ENCODE peak calls at places on chromosomes 3 and 15, in seven cellular contexts. B is uterus, I is gastrocnemius medialis, V is thoracic aorta, P is cardiac muscle cell, Z is colonic mucosa, A is stomach. J is an unnamed sample.

GRCh38 chr3:37852097-37852496 is 9.6 kb upstream of the CTDSPL start:
- DNase-seq in B (no peak), I (no peak), V (no peak), P (no peak), Z (no peak), A (no peak), J (no peak)

GRCh38 chr3:108124337-108125150 is 33.7 kb upstream of the CD47 start:
- DNase-seq in B (no peak), I (no peak), V (no peak), P (no peak), Z (no peak), A (no peak), J (no peak)

GRCh38 chr3:69451594-69451993 is 65.7 kb upstream of the FRMD4B start:
- DNase-seq in B (no peak), I (no peak), V (no peak), P (peak; percentile 14), Z (no peak), A (no peak), J (no peak)

GRCh38 chr3:183370391-183370790 is 58.0 kb downstream of the MCF2L2 start:
- DNase-seq in B (no peak), I (no peak), V (no peak), P (no peak), Z (no peak), A (no peak), J (no peak)

GRCh38 chr3:136171097-136171542 is 25.0 kb downstream of the MSL2 start:
- DNase-seq in B (no peak), I (no peak), V (no peak), P (no peak), Z (no peak), A (no peak), J (no peak)

GRCh38 chr15:59138243-59138642 is 33.3 kb downstream of the CCNB2 start:
- DNase-seq in B (peak; percentile 20), I (no peak), V (no peak), P (peak; percentile 44), Z (peak; percentile 48), A (peak; percentile 50), J (no peak)

GRCh38 chr3:138774529-138775253 is 60.0 kb downstream of the PIK3CB start:
- DNase-seq in B (peak; percentile 31), I (peak; percentile 89), V (peak; percentile 78), P (peak; percentile 1), Z (peak; percentile 63), A (peak; percentile 60), J (peak; percentile 62)

GRCh38 chr3:55698826-55699225 is 211.7 kb upstream of the WNT5A start:
- DNase-seq in B (no peak), I (no peak), V (no peak), P (no peak), Z (no peak), A (no peak), J (no peak)

GRCh38 chr15:22963546-22964125 is 16.5 kb downstream of the CYFIP1 start:
- DNase-seq in B (no peak), I (no peak), V (no peak), P (no peak), Z (no peak), A (no peak), J (no peak)

GRCh38 chr15:95864467-95864886 is 466.0 kb upstream of the NR2F2 start:
- DNase-seq in B (peak; percentile 49), I (no peak), V (no peak), P (no peak), Z (no peak), A (no peak), J (no peak)

GRCh38 chr3:192802957-192803899 is 75.9 kb upstream of the FGF12 start:
- DNase-seq in B (no peak), I (no peak), V (no peak), P (peak; percentile 55), Z (no peak), A (no peak), J (no peak)

GRCh38 chr3:71498543-71498942 is 85.0 kb downstream of the FOXP1 start:
- DNase-seq in B (no peak), I (no peak), V (no peak), P (no peak), Z (no peak), A (no peak), J (no peak)

GRCh38 chr3:179732661-179733348 is 80.0 kb downstream of the USP13 start:
- DNase-seq in B (no peak), I (peak; percentile 84), V (no peak), P (no peak), Z (no peak), A (no peak), J (peak; percentile 86)

GRCh38 chr3:149563114-149563513 is 88.6 kb downstream of the TM4SF4 start:
- DNase-seq in B (no peak), I (no peak), V (no peak), P (no peak), Z (no peak), A (no peak), J (no peak)

GRCh38 chr15:101126618-101127502 is 125.0 kb downstream of the CHSY1 start:
- DNase-seq in B (no peak), I (no peak), V (no peak), P (no peak), Z (no peak), A (no peak), J (no peak)

GRCh38 chr3:151446002-151446340 is 14.9 kb downstream of the IGSF10 start:
- DNase-seq in B (no peak), I (no peak), V (no peak), P (no peak), Z (no peak), A (no peak), J (no peak)

GRCh38 chr3:147387550-147388394 is 18.6 kb downstream of the ZIC4 start:
- DNase-seq in B (no peak), I (no peak), V (no peak), P (no peak), Z (no peak), A (no peak), J (no peak)

GRCh38 chr15:40925495-40925862 is 3.7 kb upstream of the DLL4 start:
- DNase-seq in B (no peak), I (no peak), V (no peak), P (no peak), Z (peak; percentile 46), A (no peak), J (no peak)

GRCh38 chr15:55774113-55774970 is 31.4 kb upstream of the PRTG start:
- DNase-seq in B (peak; percentile 32), I (no peak), V (no peak), P (peak; percentile 58), Z (peak; percentile 55), A (peak; percentile 29), J (peak; percentile 9)

GRCh38 chr3:149529099-149529498 is 54.6 kb downstream of the TM4SF4 start:
- DNase-seq in B (no peak), I (no peak), V (no peak), P (no peak), Z (no peak), A (no peak), J (no peak)

GRCh38 chr3:128706171-128706570 is 19.8 kb upstream of the RAB7A start:
- DNase-seq in B (no peak), I (no peak), V (no peak), P (no peak), Z (no peak), A (no peak), J (no peak)

GRCh38 chr15:45587861-45588170 is 637 bp downstream of the BLOC1S6 start:
- DNase-seq in B (no peak), I (no peak), V (no peak), P (no peak), Z (no peak), A (no peak), J (no peak)

GRCh38 chr15:89243046-89243690 is 611 bp upstream of the FANCI start:
- DNase-seq in B (peak; percentile 43), I (no peak), V (no peak), P (no peak), Z (no peak), A (no peak), J (no peak)

GRCh38 chr3:56468184-56469106 is at the start of gene ERC2:
- DNase-seq in B (peak; percentile 14), I (no peak), V (no peak), P (peak; percentile 93), Z (peak; percentile 52), A (peak; percentile 41), J (peak; percentile 11)

GRCh38 chr15:63598467-63599400 is 1.5 kb downstream of the FBXL22 start:
- DNase-seq in B (peak; percentile 56), I (no peak), V (no peak), P (peak; percentile 76), Z (peak; percentile 81), A (peak; percentile 70), J (peak; percentile 47)

GRCh38 chr3:116051040-116051439 is 394.2 kb downstream of the LSAMP start:
- DNase-seq in B (no peak), I (no peak), V (no peak), P (peak; percentile 15), Z (no peak), A (no peak), J (no peak)

GRCh38 chr3:128324911-128325592 is 141.6 kb downstream of the DNAJB8 start:
- DNase-seq in B (no peak), I (no peak), V (no peak), P (no peak), Z (peak; percentile 18), A (peak; percentile 15), J (no peak)

GRCh38 chr3:42061711-42062408 is 29.3 kb upstream of the TRAK1 start:
- DNase-seq in B (peak; percentile 74), I (peak; percentile 88), V (peak; percentile 65), P (peak; percentile 24), Z (peak; percentile 71), A (peak; percentile 38), J (peak; percentile 92)

GRCh38 chr3:44511238-44511567 is 33.7 kb upstream of the ZNF445 start:
- DNase-seq in B (no peak), I (no peak), V (no peak), P (peak; percentile 1), Z (peak; percentile 28), A (no peak), J (no peak)

GRCh38 chr3:160885791-160886286 is 129.8 kb downstream of the PPM1L start:
- DNase-seq in B (peak; percentile 74), I (peak; percentile 97), V (no peak), P (peak; percentile 68), Z (peak; percentile 60), A (peak; percentile 44), J (peak; percentile 84)

GRCh38 chr3:132592211-132592610 is 4.9 kb upstream of the ACKR4 start:
- DNase-seq in B (no peak), I (no peak), V (no peak), P (no peak), Z (no peak), A (no peak), J (no peak)
- H3K27ac ChIP-seq in B (peak overlapping the region; percentile 72), I (no peak overlapping the region), V (no peak overlapping the region), P (no peak overlapping the region), Z (no peak overlapping the region), A (no peak overlapping the region), J (no peak overlapping the region)

GRCh38 chr15:92053727-92054316 is 200.3 kb downstream of the SLCO3A1 start:
- DNase-seq in B (no peak), I (no peak), V (no peak), P (no peak), Z (no peak), A (no peak), J (no peak)
- TF ChIP-seq CTCF in B (no peak), I (no peak), V (peak; percentile 25), P (peak; percentile 43), Z (no peak), A (no peak), J (peak; percentile 14)

GRCh38 chr3:64687781-64688515 is at the start of gene ADAMTS9:
- DNase-seq in B (peak; percentile 80), I (peak; percentile 52), V (no peak), P (peak; percentile 91), Z (peak; percentile 73), A (peak; percentile 42), J (peak; percentile 91)
- H3K27ac ChIP-seq in B (peak within 1 kb of the TSS; percentile 98), I (peak within 1 kb of the TSS; percentile 94), V (peak within 1 kb of the TSS; percentile 99), P (peak within 1 kb of the TSS; percentile 95), Z (peak within 1 kb of the TSS; percentile 92), A (peak within 1 kb of the TSS; percentile 89), J (peak within 1 kb of the TSS; percentile 97)

GRCh38 chr3:121152573-121152972 is 244.6 kb downstream of the STXBP5L start:
- DNase-seq in B (no peak), I (no peak), V (no peak), P (no peak), Z (no peak), A (no peak), J (no peak)
- TF ChIP-seq CTCF in B (no peak), I (no peak), V (no peak), P (peak; percentile 19), Z (no peak), A (no peak), J (no peak)